ENCODE peak calls at places on chromosome 19, in seven cellular contexts. J is RPMI8226, F is AG10803, M is colonic mucosa, G is amygdala, E is stromal cell of bone marrow, N is MCF 10A. H is an unnamed sample.

GRCh38 chr19:7767487-7767886 is 4.4 kb downstream of the CLEC4M start:
- DNase-seq in J (no peak), F (no peak), M (no peak), G (no peak), E (no peak), N (no peak), H (no peak)

GRCh38 chr19:35907377-35907745 is 734 bp downstream of the TYROBP start:
- DNase-seq in J (no peak), F (no peak), M (no peak), G (no peak), E (no peak), N (no peak), H (no peak)

GRCh38 chr19:56301152-56301551 is 13.5 kb downstream of the ZSCAN5A start:
- DNase-seq in J (no peak), F (no peak), M (no peak), G (no peak), E (no peak), N (no peak), H (no peak)

GRCh38 chr19:46678110-46678732 is 17.2 kb upstream of the DACT3 start:
- DNase-seq in J (peak; percentile 21), F (no peak), M (peak; percentile 53), G (no peak), E (no peak), N (peak; percentile 43), H (no peak)

GRCh38 chr19:9453953-9454352 is 18.6 kb upstream of the ZNF266 start:
- DNase-seq in J (no peak), F (no peak), M (no peak), G (no peak), E (no peak), N (no peak), H (no peak)

GRCh38 chr19:34794289-34794960 is 21.4 kb upstream of the ZNF599 start:
- DNase-seq in J (no peak), F (no peak), M (no peak), G (no peak), E (no peak), N (peak; percentile 4), H (no peak)

GRCh38 chr19:38044267-38045111 is 137.5 kb downstream of the SIPA1L3 start:
- DNase-seq in J (no peak), F (no peak), M (no peak), G (no peak), E (no peak), N (peak; percentile 9), H (no peak)

GRCh38 chr19:55383789-55384575 is at the start of gene TMEM238:
- DNase-seq in J (peak; percentile 75), F (peak; percentile 62), M (peak; percentile 83), G (peak; percentile 25), E (no peak), N (peak; percentile 62), H (no peak)

GRCh38 chr19:44912854-44913253 is 1.6 kb upstream of the APOC1 start:
- DNase-seq in J (no peak), F (no peak), M (no peak), G (peak; percentile 94), E (no peak), N (no peak), H (peak; percentile 51)

GRCh38 chr19:43526884-43527859 is at the start of gene ETHE1:
- DNase-seq in J (peak; percentile 77), F (peak; percentile 51), M (peak; percentile 94), G (peak; percentile 79), E (no peak), N (peak; percentile 76), H (peak; percentile 61)

GRCh38 chr19:17170538-17171297 is 44.4 kb upstream of the USE1 start:
- DNase-seq in J (no peak), F (no peak), M (no peak), G (no peak), E (no peak), N (no peak), H (no peak)

GRCh38 chr19:4694211-4694987 is 24.3 kb upstream of the MYDGF start:
- DNase-seq in J (peak; percentile 98), F (peak; percentile 84), M (no peak), G (peak; percentile 64), E (peak; percentile 83), N (peak; percentile 100), H (peak; percentile 41)

GRCh38 chr19:7852851-7853759 is 21.1 kb downstream of the PRR36 start:
- DNase-seq in J (peak; percentile 91), F (peak; percentile 29), M (peak; percentile 86), G (peak; percentile 68), E (no peak), N (peak; percentile 82), H (peak; percentile 35)

GRCh38 chr19:35533201-35533821 is at the start of gene GAPDHS:
- DNase-seq in J (no peak), F (no peak), M (no peak), G (no peak), E (no peak), N (no peak), H (no peak)

GRCh38 chr19:41222240-41222639 is 3.2 kb downstream of the AXL start:
- DNase-seq in J (no peak), F (no peak), M (no peak), G (no peak), E (no peak), N (no peak), H (no peak)

GRCh38 chr19:58406818-58407657 is 1.4 kb upstream of the ZNF584 start:
- DNase-seq in J (no peak), F (no peak), M (no peak), G (no peak), E (no peak), N (no peak), H (no peak)

GRCh38 chr19:19567391-19567790 is 29.3 kb downstream of the CILP2 start:
- DNase-seq in J (no peak), F (no peak), M (no peak), G (no peak), E (no peak), N (no peak), H (no peak)

GRCh38 chr19:49809155-49809986 is 3.7 kb downstream of the FUZ start:
- DNase-seq in J (peak; percentile 68), F (peak; percentile 36), M (peak; percentile 67), G (peak; percentile 56), E (no peak), N (no peak), H (peak; percentile 52)

GRCh38 chr19:17441241-17442135 is 7.0 kb downstream of the TMEM221 start:
- DNase-seq in J (peak; percentile 29), F (peak; percentile 52), M (no peak), G (peak; percentile 14), E (no peak), N (peak; percentile 23), H (no peak)

GRCh38 chr19:56625708-56626107 is 17.3 kb upstream of the SMIM17 start:
- DNase-seq in J (no peak), F (no peak), M (no peak), G (no peak), E (no peak), N (no peak), H (no peak)

GRCh38 chr19:45477713-45478453 is 10.1 kb downstream of the FOSB start:
- DNase-seq in J (no peak), F (peak; percentile 4), M (no peak), G (peak; percentile 32), E (no peak), N (no peak), H (no peak)

GRCh38 chr19:19445911-19446361 is 40.5 kb downstream of the GATAD2A start:
- DNase-seq in J (no peak), F (no peak), M (no peak), G (no peak), E (peak; percentile 16), N (no peak), H (no peak)

GRCh38 chr19:45560686-45561085 is 23.9 kb downstream of the OPA3 start:
- DNase-seq in J (no peak), F (no peak), M (no peak), G (no peak), E (no peak), N (no peak), H (no peak)

GRCh38 chr19:46221981-46222610 is 7.4 kb upstream of the IGFL1 start:
- DNase-seq in J (peak; percentile 69), F (peak; percentile 57), M (no peak), G (no peak), E (peak; percentile 44), N (peak; percentile 98), H (no peak)

GRCh38 chr19:58572818-58573657 is at the start of gene MZF1:
- DNase-seq in J (peak; percentile 100), F (peak; percentile 100), M (peak; percentile 99), G (no peak), E (peak; percentile 100), N (peak; percentile 100), H (no peak)

GRCh38 chr19:1107655-1108261 is 4.0 kb downstream of the GPX4 start:
- DNase-seq in J (no peak), F (no peak), M (no peak), G (no peak), E (no peak), N (no peak), H (no peak)

H was measured in C1 segment of cervical spinal cord.